ENCODE peak calls at places on chromosomes 11 and 22, in four cellular contexts. U, M, H and D are unnamed samples.

GRCh38 chr11:19279455-19279854 is 38.7 kb upstream of the E2F8 start:
- DNase-seq in U (no peak), M (no peak), H (no peak), D (no peak)

GRCh38 chr11:1825039-1825740 is 9.6 kb upstream of the SYT8 start:
- DNase-seq in U (no peak), M (no peak), H (peak), D (peak)

GRCh38 chr22:34001701-34002466 is 81.6 kb upstream of the LARGE1 start:
- DNase-seq in U (no peak), M (no peak), H (no peak), D (no peak)

GRCh38 chr11:115247404-115247803 is 256.8 kb downstream of the CADM1 start:
- DNase-seq in U (no peak), M (peak), H (no peak), D (no peak)

GRCh38 chr22:26797910-26798309 is 140.5 kb downstream of the MIAT start:
- DNase-seq in U (no peak), M (no peak), H (no peak), D (no peak)

GRCh38 chr11:44133335-44133946 is 38.0 kb downstream of the EXT2 start:
- DNase-seq in U (no peak), M (peak), H (peak), D (peak)

GRCh38 chr11:77558380-77558779 is 31.4 kb upstream of the AQP11 start:
- DNase-seq in U (no peak), M (peak), H (no peak), D (no peak)

GRCh38 chr11:12076840-12077534 is 33.4 kb upstream of the MICAL2 start:
- DNase-seq in U (no peak), M (no peak), H (no peak), D (no peak)

GRCh38 chr11:537622-538430 is 499 bp downstream of the LRRC56 start:
- DNase-seq in U (no peak), M (no peak), H (no peak), D (no peak)

GRCh38 chr11:73478737-73479347 is 102.6 kb downstream of the RELT start:
- DNase-seq in U (no peak), M (peak), H (peak), D (peak)

GRCh38 chr11:82577246-82577645 is 156.4 kb downstream of the FAM181B start:
- DNase-seq in U (peak), M (no peak), H (no peak), D (no peak)

GRCh38 chr22:49892226-49892899 is 25.9 kb downstream of the ALG12 start:
- DNase-seq in U (no peak), M (no peak), H (no peak), D (no peak)

GRCh38 chr22:48391171-48391711 is 1436.4 kb downstream of the BRD1 start:
- DNase-seq in U (peak), M (no peak), H (no peak), D (no peak)

GRCh38 chr11:126109941-126110731 is 47.5 kb upstream of the CDON start:
- DNase-seq in U (no peak), M (peak), H (no peak), D (peak)

GRCh38 chr11:24890426-24890825 is 393.6 kb downstream of the LUZP2 start:
- DNase-seq in U (no peak), M (no peak), H (no peak), D (no peak)

GRCh38 chr11:27285761-27286160 is 77.3 kb downstream of the CCDC34 start:
- DNase-seq in U (no peak), M (no peak), H (peak), D (no peak)

GRCh38 chr11:26655287-26655686 is 66.6 kb downstream of the SLC5A12 start:
- DNase-seq in U (no peak), M (no peak), H (no peak), D (no peak)

GRCh38 chr11:95149659-95150294 is 60.1 kb downstream of the ENDOD1 start:
- DNase-seq in U (peak), M (peak), H (no peak), D (peak)

GRCh38 chr11:95148938-95149337 is 59.3 kb downstream of the ENDOD1 start:
- DNase-seq in U (no peak), M (no peak), H (no peak), D (no peak)

GRCh38 chr11:95152878-95153856 is 63.5 kb downstream of the ENDOD1 start:
- DNase-seq in U (no peak), M (no peak), H (no peak), D (no peak)

GRCh38 chr11:95148421-95148820 is 58.8 kb downstream of the ENDOD1 start:
- DNase-seq in U (no peak), M (no peak), H (no peak), D (no peak)

GRCh38 chr11:95150977-95151684 is 61.5 kb downstream of the ENDOD1 start:
- DNase-seq in U (peak), M (peak), H (peak), D (peak)
- TF ChIP-seq CTCF in U (peak), M (peak), H (peak), D (peak)

DNA sequence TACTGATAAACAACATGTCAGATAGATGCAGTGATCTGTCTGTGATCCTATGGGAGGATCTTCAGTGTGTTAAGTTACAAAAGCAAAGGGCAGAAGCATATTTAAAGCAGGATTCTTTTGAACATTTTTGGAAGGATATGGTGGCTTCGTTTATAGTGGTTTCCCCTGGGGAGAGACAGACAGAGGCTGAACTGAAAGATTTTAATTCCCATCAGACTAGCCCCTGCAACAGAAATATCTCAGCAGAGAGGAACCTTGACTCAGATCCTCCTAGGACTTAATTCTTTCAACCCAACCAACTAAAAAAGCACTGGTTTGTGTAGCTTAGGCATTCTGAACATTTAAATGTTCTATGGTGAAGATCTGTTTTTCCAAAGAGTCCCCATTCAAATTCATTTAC is 5.7 kb downstream of the CLTCL1 start:
- DNase-seq in U (no peak), M (no peak), H (no peak), D (no peak)
- TF ChIP-seq CTCF in U (no peak), M (no peak), H (no peak), D (no peak)

DNA sequence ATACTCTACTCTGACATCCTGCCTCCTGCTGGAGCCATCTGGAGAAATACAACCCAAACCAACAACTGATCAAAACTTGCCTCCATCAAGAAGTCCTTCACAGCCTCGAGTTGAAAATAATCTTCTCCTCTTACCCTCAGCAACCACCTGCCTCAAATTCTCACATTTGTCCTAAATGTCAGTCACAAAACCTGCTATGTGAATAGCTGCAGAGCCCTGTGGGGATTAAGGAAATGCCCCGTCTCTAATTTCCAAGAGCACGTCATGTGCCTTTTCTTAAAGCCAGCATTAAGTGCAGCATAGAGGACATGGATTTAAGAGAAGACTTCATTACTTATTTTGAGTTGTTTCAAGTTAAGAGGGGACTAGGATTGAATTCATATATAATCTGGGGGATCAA is 105.9 kb downstream of the TRPC6 start:
- DNase-seq in U (no peak), M (no peak), H (no peak), D (no peak)
- TF ChIP-seq CTCF in U (no peak), M (no peak), H (no peak), D (no peak)

GRCh38 chr22:24485608-24486007 is 9.5 kb upstream of the UPB1 start:
- DNase-seq in U (no peak), M (no peak), H (no peak), D (no peak)
- TF ChIP-seq CTCF in U (no peak), M (peak), H (no peak), D (no peak)

DNA sequence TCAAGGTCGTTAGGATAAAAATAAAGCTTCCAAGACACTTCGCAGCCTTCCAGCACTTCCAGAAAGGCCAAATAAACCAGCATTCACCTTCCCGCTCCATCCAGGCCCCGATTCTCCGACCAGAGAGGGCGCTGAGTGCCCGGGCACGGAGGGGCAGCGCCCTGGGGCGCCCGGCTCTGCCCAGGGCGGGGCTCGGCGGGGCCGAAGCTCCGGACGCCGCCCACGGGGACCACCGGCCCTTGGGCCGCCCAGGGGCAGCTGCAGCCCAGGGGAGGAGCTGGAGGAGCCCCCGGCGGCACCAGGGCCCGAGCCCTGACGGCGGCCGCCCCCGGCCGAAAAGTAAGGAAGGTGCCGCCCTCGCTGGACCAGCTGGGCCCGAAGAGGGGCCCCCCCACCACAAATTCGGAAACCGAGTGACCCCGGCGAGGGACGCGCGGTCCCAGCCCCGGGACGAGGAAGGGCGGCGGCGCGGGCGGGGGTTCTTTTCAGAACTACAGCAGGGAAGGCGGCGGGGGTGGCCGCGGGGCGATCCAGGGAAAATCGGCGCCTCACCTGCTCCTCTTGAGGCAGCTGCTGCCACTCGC is 346 bp downstream of the ATL3 start:
- DNase-seq in U (no peak), M (peak), H (peak), D (peak)
- TF ChIP-seq CTCF in U (peak), M (peak), H (peak), D (peak)

GRCh38 chr22:22031571-22031970 is 49.0 kb upstream of the TOP3B start:
- DNase-seq in U (no peak), M (no peak), H (no peak), D (no peak)

GRCh38 chr22:22032906-22033802 is 50.6 kb upstream of the TOP3B start:
- DNase-seq in U (no peak), M (no peak), H (no peak), D (no peak)

GRCh38 chr22:22032099-22032905 is 49.7 kb upstream of the TOP3B start:
- DNase-seq in U (no peak), M (no peak), H (no peak), D (no peak)

GRCh38 chr22:22031183-22031560 is 48.6 kb upstream of the TOP3B start:
- DNase-seq in U (no peak), M (no peak), H (no peak), D (no peak)

GRCh38 chr22:22030493-22031182 is 48.1 kb upstream of the TOP3B start:
- DNase-seq in U (no peak), M (no peak), H (peak), D (peak)
- TF ChIP-seq CTCF in U (peak), M (peak), H (peak), D (peak)